ENCODE peak calls at places on chromosomes 6 and 20, in six cellular contexts. One of them, this sample, is unnamed.

GRCh38 chr6:156450421-156450820 is 326.8 kb upstream of the ARID1B start:
- DNase-seq in AG09309: no peak
- DNase-seq in left lung: no peak
- DNase-seq in neural crest cell: no peak
- DNase-seq in left ventricle myocardium inferior: no peak
- DNase-seq in cardiac muscle cell: no peak
- DNase-seq in this sample: no peak

GRCh38 chr6:150813993-150814359 is 51.5 kb upstream of the MTHFD1L start:
- DNase-seq in AG09309: no peak
- DNase-seq in left lung: no peak
- DNase-seq in neural crest cell: no peak
- DNase-seq in left ventricle myocardium inferior: no peak
- DNase-seq in cardiac muscle cell: no peak
- DNase-seq in this sample: no peak

GRCh38 chr6:12280458-12280857 is 9.7 kb upstream of the EDN1 start:
- DNase-seq in AG09309: no peak
- DNase-seq in left lung: no peak
- DNase-seq in neural crest cell: no peak
- DNase-seq in left ventricle myocardium inferior: no peak
- DNase-seq in cardiac muscle cell: peak
- DNase-seq in this sample: no peak

GRCh38 chr20:63454729-63455567 is 17.5 kb downstream of the KCNQ2 start:
- DNase-seq in AG09309: no peak
- DNase-seq in left lung: no peak
- DNase-seq in neural crest cell: peak
- DNase-seq in left ventricle myocardium inferior: no peak
- DNase-seq in cardiac muscle cell: peak
- DNase-seq in this sample: no peak

GRCh38 chr20:1402149-1402548 is 9.3 kb upstream of the FKBP1A start:
- DNase-seq in AG09309: no peak
- DNase-seq in left lung: no peak
- DNase-seq in neural crest cell: no peak
- DNase-seq in left ventricle myocardium inferior: no peak
- DNase-seq in cardiac muscle cell: peak
- DNase-seq in this sample: no peak

GRCh38 chr20:13638162-13638495 is 603 bp downstream of the TASP1 start:
- DNase-seq in AG09309: no peak
- DNase-seq in left lung: no peak
- DNase-seq in neural crest cell: no peak
- DNase-seq in left ventricle myocardium inferior: no peak
- DNase-seq in cardiac muscle cell: no peak
- DNase-seq in this sample: no peak

GRCh38 chr6:134177236-134177635 is 124.8 kb upstream of the SLC2A12 start:
- DNase-seq in AG09309: no peak
- DNase-seq in left lung: no peak
- DNase-seq in neural crest cell: no peak
- DNase-seq in left ventricle myocardium inferior: no peak
- DNase-seq in cardiac muscle cell: no peak
- DNase-seq in this sample: no peak

GRCh38 chr6:157587127-157587729 is 206.2 kb downstream of the ZDHHC14 start:
- DNase-seq in AG09309: no peak
- DNase-seq in left lung: no peak
- DNase-seq in neural crest cell: no peak
- DNase-seq in left ventricle myocardium inferior: no peak
- DNase-seq in cardiac muscle cell: no peak
- DNase-seq in this sample: no peak

GRCh38 chr6:39835856-39836442 is 43.8 kb downstream of the DAAM2 start:
- DNase-seq in AG09309: no peak
- DNase-seq in left lung: no peak
- DNase-seq in neural crest cell: no peak
- DNase-seq in left ventricle myocardium inferior: no peak
- DNase-seq in cardiac muscle cell: peak
- DNase-seq in this sample: no peak

GRCh38 chr6:148347076-148348054 is 4.7 kb downstream of the SASH1 start:
- DNase-seq in AG09309: no peak
- DNase-seq in left lung: no peak
- DNase-seq in neural crest cell: no peak
- DNase-seq in left ventricle myocardium inferior: no peak
- DNase-seq in cardiac muscle cell: no peak
- DNase-seq in this sample: no peak

GRCh38 chr20:16147221-16147620 is 426.0 kb downstream of the KIF16B start:
- DNase-seq in AG09309: no peak
- DNase-seq in left lung: no peak
- DNase-seq in neural crest cell: no peak
- DNase-seq in left ventricle myocardium inferior: no peak
- DNase-seq in cardiac muscle cell: no peak
- DNase-seq in this sample: no peak

GRCh38 chr6:92538296-92538695 is 881.1 kb downstream of the EPHA7 start:
- DNase-seq in AG09309: no peak
- DNase-seq in left lung: no peak
- DNase-seq in neural crest cell: no peak
- DNase-seq in left ventricle myocardium inferior: no peak
- DNase-seq in cardiac muscle cell: peak
- DNase-seq in this sample: no peak

GRCh38 chr6:88008411-88008810 is 39.2 kb upstream of the SPACA1 start:
- DNase-seq in AG09309: no peak
- DNase-seq in left lung: no peak
- DNase-seq in neural crest cell: no peak
- DNase-seq in left ventricle myocardium inferior: no peak
- DNase-seq in cardiac muscle cell: no peak
- DNase-seq in this sample: no peak

GRCh38 chr6:43814111-43814510 is 44.1 kb downstream of the VEGFA start:
- DNase-seq in AG09309: no peak
- DNase-seq in left lung: no peak
- DNase-seq in neural crest cell: no peak
- DNase-seq in left ventricle myocardium inferior: no peak
- DNase-seq in cardiac muscle cell: no peak
- DNase-seq in this sample: no peak

GRCh38 chr20:35698298-35699126 is 640 bp downstream of the NFS1 start:
- DNase-seq in AG09309: no peak
- DNase-seq in left lung: no peak
- DNase-seq in neural crest cell: no peak
- DNase-seq in left ventricle myocardium inferior: no peak
- DNase-seq in cardiac muscle cell: peak
- DNase-seq in this sample: no peak

GRCh38 chr6:168600381-168600780 is 159.4 kb downstream of the SMOC2 start:
- DNase-seq in AG09309: no peak
- DNase-seq in left lung: no peak
- DNase-seq in neural crest cell: no peak
- DNase-seq in left ventricle myocardium inferior: no peak
- DNase-seq in cardiac muscle cell: no peak
- DNase-seq in this sample: no peak

GRCh38 chr6:87965806-87966205 is 81.8 kb upstream of the SPACA1 start:
- DNase-seq in AG09309: no peak
- DNase-seq in left lung: no peak
- DNase-seq in neural crest cell: no peak
- DNase-seq in left ventricle myocardium inferior: no peak
- DNase-seq in cardiac muscle cell: no peak
- DNase-seq in this sample: no peak

GRCh38 chr6:34630040-34630439 is 66.5 kb downstream of the ILRUN start:
- DNase-seq in AG09309: peak
- DNase-seq in left lung: no peak
- DNase-seq in neural crest cell: no peak
- DNase-seq in left ventricle myocardium inferior: no peak
- DNase-seq in cardiac muscle cell: peak
- DNase-seq in this sample: no peak

GRCh38 chr6:104540743-104541142 is 319.0 kb downstream of the HACE1 start:
- DNase-seq in AG09309: peak
- DNase-seq in left lung: no peak
- DNase-seq in neural crest cell: no peak
- DNase-seq in left ventricle myocardium inferior: no peak
- DNase-seq in cardiac muscle cell: peak
- DNase-seq in this sample: no peak

GRCh38 chr6:147279423-147279822 is 75.2 kb downstream of the STXBP5 start:
- DNase-seq in AG09309: peak
- DNase-seq in left lung: no peak
- DNase-seq in neural crest cell: no peak
- DNase-seq in left ventricle myocardium inferior: no peak
- DNase-seq in cardiac muscle cell: peak
- DNase-seq in this sample: no peak

GRCh38 chr6:111957623-111958315 is 84.5 kb upstream of the FYN start:
- DNase-seq in AG09309: no peak
- DNase-seq in left lung: no peak
- DNase-seq in neural crest cell: no peak
- DNase-seq in left ventricle myocardium inferior: no peak
- DNase-seq in cardiac muscle cell: no peak
- DNase-seq in this sample: no peak
- TF ChIP-seq CTCF in AG09309: no peak
- TF ChIP-seq CTCF in left lung: no peak
- TF ChIP-seq CTCF in neural crest cell: no peak
- TF ChIP-seq CTCF in left ventricle myocardium inferior: no peak
- TF ChIP-seq CTCF in cardiac muscle cell: no peak
- TF ChIP-seq CTCF in this sample: no peak

DNA sequence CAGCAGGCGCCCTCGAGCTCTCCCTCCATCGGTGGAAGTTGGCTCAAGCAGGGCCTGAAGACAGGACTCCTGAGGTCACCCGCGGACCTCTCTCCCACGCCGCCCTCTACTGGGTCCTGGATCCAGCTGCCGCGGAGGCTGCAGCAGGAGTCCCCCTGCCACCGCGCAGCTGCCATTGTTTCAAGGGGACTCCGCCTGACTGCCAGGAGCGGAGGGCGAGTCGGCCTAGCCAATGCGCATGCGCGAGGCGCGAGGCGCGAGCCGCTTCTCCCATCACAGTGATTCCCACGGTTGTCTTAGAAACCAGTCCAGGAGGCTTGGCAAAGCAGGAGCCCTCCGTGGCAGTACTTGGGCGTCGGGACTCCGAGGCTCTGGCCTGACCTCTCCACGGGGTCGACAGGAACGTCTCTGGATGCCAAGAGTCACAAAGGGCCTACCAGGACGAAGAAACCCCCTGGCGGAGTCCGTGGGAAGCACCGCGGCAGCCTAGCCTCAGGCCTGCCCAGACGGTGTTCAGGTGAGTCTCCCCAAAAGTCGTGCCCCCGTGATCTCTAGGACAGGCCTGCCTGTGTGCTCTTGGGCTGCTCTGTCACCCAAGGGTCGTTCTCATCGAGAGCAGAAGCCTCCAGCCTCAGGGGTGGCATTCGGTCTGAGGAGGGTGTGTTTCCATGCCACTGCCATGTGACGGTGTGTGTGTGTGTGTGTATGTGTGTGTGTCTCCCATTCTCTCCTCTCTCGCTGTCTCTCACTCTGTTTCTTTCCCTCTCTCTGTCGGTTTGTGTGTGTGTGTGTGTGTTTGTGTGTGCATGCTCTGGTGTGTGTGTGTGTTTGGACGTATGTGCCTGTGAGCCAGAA is 290.6 kb upstream of the ZNF337 start:
- DNase-seq in AG09309: no peak
- DNase-seq in left lung: peak
- DNase-seq in neural crest cell: no peak
- DNase-seq in left ventricle myocardium inferior: peak
- DNase-seq in cardiac muscle cell: peak
- DNase-seq in this sample: no peak
- TF ChIP-seq CTCF in AG09309: peak
- TF ChIP-seq CTCF in left lung: peak
- TF ChIP-seq CTCF in neural crest cell: no peak
- TF ChIP-seq CTCF in left ventricle myocardium inferior: peak
- TF ChIP-seq CTCF in cardiac muscle cell: peak
- TF ChIP-seq CTCF in this sample: peak

GRCh38 chr6:36915599-36915998 is 29.8 kb downstream of the C6orf89 start:
- DNase-seq in AG09309: no peak
- DNase-seq in left lung: no peak
- DNase-seq in neural crest cell: no peak
- DNase-seq in left ventricle myocardium inferior: no peak
- DNase-seq in cardiac muscle cell: no peak
- DNase-seq in this sample: no peak

GRCh38 chr6:36913082-36913481 is 27.3 kb downstream of the C6orf89 start:
- DNase-seq in AG09309: no peak
- DNase-seq in left lung: no peak
- DNase-seq in neural crest cell: no peak
- DNase-seq in left ventricle myocardium inferior: no peak
- DNase-seq in cardiac muscle cell: no peak
- DNase-seq in this sample: no peak

GRCh38 chr6:36911946-36912555 is 26.3 kb downstream of the C6orf89 start:
- DNase-seq in AG09309: no peak
- DNase-seq in left lung: no peak
- DNase-seq in neural crest cell: no peak
- DNase-seq in left ventricle myocardium inferior: no peak
- DNase-seq in cardiac muscle cell: no peak
- DNase-seq in this sample: no peak

GRCh38 chr6:36914227-36914794 is 28.6 kb downstream of the C6orf89 start:
- DNase-seq in AG09309: no peak
- DNase-seq in left lung: no peak
- DNase-seq in neural crest cell: no peak
- DNase-seq in left ventricle myocardium inferior: no peak
- DNase-seq in cardiac muscle cell: no peak
- DNase-seq in this sample: no peak

DNA sequence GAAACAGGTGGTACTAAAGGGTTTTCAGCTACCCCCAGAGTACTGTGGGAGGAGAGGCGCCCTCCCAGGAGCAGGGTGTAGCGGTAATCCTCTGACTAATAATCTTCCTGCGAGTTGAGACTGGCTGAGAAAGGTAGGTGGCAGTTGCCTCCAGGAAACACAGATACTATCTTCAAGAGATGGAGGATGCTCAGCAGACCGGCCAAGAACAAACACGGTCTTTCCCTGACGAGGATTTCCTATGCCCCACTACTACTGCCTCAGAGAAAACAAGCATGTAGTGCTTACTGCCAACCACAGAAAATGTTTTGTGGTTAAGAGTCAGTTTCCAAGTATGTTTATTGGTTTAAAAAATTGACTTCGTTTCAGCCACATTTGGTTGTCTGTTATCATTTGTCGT is 26.8 kb downstream of the C6orf89 start:
- DNase-seq in AG09309: peak
- DNase-seq in left lung: no peak
- DNase-seq in neural crest cell: no peak
- DNase-seq in left ventricle myocardium inferior: no peak
- DNase-seq in cardiac muscle cell: peak
- DNase-seq in this sample: no peak
- TF ChIP-seq CTCF in AG09309: peak
- TF ChIP-seq CTCF in left lung: no peak
- TF ChIP-seq CTCF in neural crest cell: no peak
- TF ChIP-seq CTCF in left ventricle myocardium inferior: no peak
- TF ChIP-seq CTCF in cardiac muscle cell: no peak
- TF ChIP-seq CTCF in this sample: no peak

DNA sequence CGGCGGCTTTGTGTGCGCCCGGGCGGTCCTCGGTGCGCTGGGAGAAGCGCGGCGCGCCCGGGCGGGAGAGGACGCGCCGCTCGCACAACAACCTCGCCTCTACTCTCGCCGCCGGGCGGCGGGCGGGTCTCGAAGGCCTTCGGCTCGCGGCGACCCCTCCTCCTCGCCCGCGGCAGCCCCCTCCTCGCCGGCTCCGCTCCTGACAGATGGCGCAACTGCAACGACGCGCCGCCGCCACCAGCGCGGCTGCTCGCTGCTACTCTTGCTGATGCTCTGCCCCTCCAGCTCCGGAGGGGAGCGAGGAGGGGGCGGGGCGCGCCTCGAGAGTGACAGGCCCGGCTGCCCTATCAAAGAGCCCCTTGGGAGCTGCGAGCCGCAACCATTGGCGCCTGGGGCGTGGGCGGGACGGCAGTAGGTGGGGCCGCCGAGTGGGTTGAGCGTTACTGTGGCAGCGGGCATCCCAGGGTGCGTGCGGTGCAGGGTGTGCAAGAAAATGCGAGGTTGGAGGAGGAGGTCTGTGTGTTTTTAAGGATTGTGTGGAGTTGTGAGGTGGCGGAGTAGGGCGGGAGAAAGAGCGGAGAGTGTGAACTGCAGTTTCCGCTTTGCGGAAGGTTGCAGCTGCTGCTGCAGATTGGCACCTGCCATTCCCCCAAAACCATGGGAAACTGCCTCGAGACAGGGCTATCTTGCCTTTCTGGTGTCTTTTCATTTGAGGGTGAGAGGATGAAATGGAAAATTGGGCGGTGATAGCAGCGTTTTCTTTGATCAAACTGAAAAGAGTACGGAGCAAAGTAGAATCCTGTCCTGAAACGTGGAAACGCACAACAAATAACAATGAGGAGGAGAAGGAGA is at the start of gene FYN:
- DNase-seq in AG09309: peak
- DNase-seq in left lung: peak
- DNase-seq in neural crest cell: peak
- DNase-seq in left ventricle myocardium inferior: peak
- DNase-seq in cardiac muscle cell: peak
- DNase-seq in this sample: peak
- TF ChIP-seq CTCF in AG09309: peak
- TF ChIP-seq CTCF in left lung: peak
- TF ChIP-seq CTCF in neural crest cell: peak
- TF ChIP-seq CTCF in left ventricle myocardium inferior: peak
- TF ChIP-seq CTCF in cardiac muscle cell: no peak
- TF ChIP-seq CTCF in this sample: peak

This sample was measured in CD14-positive monocyte.